ENCODE peak calls at places on chromosome X, in seven cellular contexts. Y is GM12878, J is WTC11, N is K562, X is H1, O is HCT116, G is HepG2. A is an unnamed sample.

GRCh38 chrX:650801-651200 is 20.2 kb downstream of the SHOX start:
- DNase-seq in Y (no peak), J (no peak), N (no peak), X (peak; percentile 10), O (no peak), G (no peak), A (no peak)

GRCh38 chrX:57821703-57822375 is 88.4 kb downstream of the ZXDA start:
- DNase-seq in Y (peak; percentile 13), J (no peak), N (peak; percentile 25), X (no peak), O (peak; percentile 48), G (peak; percentile 43), A (peak; percentile 34)

GRCh38 chrX:120761810-120762209 is 113.9 kb downstream of the CT47B1 start:
- DNase-seq in Y (no peak), J (no peak), N (no peak), X (no peak), O (no peak), G (peak; percentile 7), A (no peak)

GRCh38 chrX:150610038-150610437 is 41.6 kb downstream of the MTM1 start:
- DNase-seq in Y (no peak), J (no peak), N (no peak), X (no peak), O (no peak), G (no peak), A (no peak)

GRCh38 chrX:110210417-110211139 is 107.3 kb downstream of the AMMECR1 start:
- DNase-seq in Y (no peak), J (no peak), N (peak; percentile 11), X (no peak), O (peak; percentile 40), G (peak; percentile 10), A (no peak)

GRCh38 chrX:31909850-31910547 is 838.2 kb upstream of the FTHL17 start:
- DNase-seq in Y (no peak), J (no peak), N (no peak), X (no peak), O (no peak), G (no peak), A (no peak)

GRCh38 chrX:153321381-153322105 is at the start of gene PNMA6F:
- DNase-seq in Y (no peak), J (no peak), N (no peak), X (no peak), O (no peak), G (no peak), A (no peak)

GRCh38 chrX:47264507-47265173 is 31.8 kb downstream of the USP11 start:
- DNase-seq in Y (no peak), J (no peak), N (peak; percentile 25), X (no peak), O (no peak), G (peak; percentile 38), A (no peak)

GRCh38 chrX:41543022-41543421 is 95.9 kb downstream of the NYX start:
- DNase-seq in Y (no peak), J (no peak), N (no peak), X (no peak), O (no peak), G (no peak), A (no peak)

GRCh38 chrX:103453655-103454054 is 65.6 kb downstream of the RAB40A start:
- DNase-seq in Y (no peak), J (no peak), N (no peak), X (no peak), O (no peak), G (no peak), A (no peak)

GRCh38 chrX:104112326-104112951 is at the start of gene ZCCHC18:
- DNase-seq in Y (no peak), J (peak; percentile 72), N (peak; percentile 34), X (peak; percentile 68), O (no peak), G (peak; percentile 3), A (peak; percentile 84)

GRCh38 chrX:8103655-8104054 is 67.4 kb downstream of the VCX2 start:
- DNase-seq in Y (no peak), J (no peak), N (no peak), X (no peak), O (no peak), G (no peak), A (no peak)

GRCh38 chrX:141787655-141788054 is 50.5 kb upstream of the MAGEC3 start:
- DNase-seq in Y (no peak), J (no peak), N (no peak), X (no peak), O (no peak), G (no peak), A (no peak)

GRCh38 chrX:21412029-21412428 is 37.8 kb downstream of the CNKSR2 start:
- DNase-seq in Y (no peak), J (no peak), N (no peak), X (no peak), O (no peak), G (no peak), A (no peak)

GRCh38 chrX:10579753-10580060 is 40.7 kb downstream of the MID1 start:
- DNase-seq in Y (no peak), J (no peak), N (no peak), X (no peak), O (peak; percentile 70), G (no peak), A (no peak)

GRCh38 chrX:118773782-118774181 is 46.4 kb downstream of the IL13RA1 start:
- DNase-seq in Y (no peak), J (no peak), N (no peak), X (no peak), O (no peak), G (no peak), A (no peak)

GRCh38 chrX:118717703-118718391 is 9.6 kb upstream of the IL13RA1 start:
- DNase-seq in Y (no peak), J (no peak), N (no peak), X (no peak), O (no peak), G (no peak), A (no peak)

GRCh38 chrX:134603806-134604700 is 54.2 kb downstream of the PLAC1 start:
- DNase-seq in Y (no peak), J (no peak), N (no peak), X (no peak), O (peak; percentile 71), G (no peak), A (no peak)

GRCh38 chrX:52082578-52082977 is 13.6 kb upstream of the MAGED4B start:
- DNase-seq in Y (no peak), J (no peak), N (no peak), X (no peak), O (no peak), G (no peak), A (no peak)

GRCh38 chrX:109934434-109934833 is 68.5 kb upstream of the TMEM164 start:
- DNase-seq in Y (no peak), J (no peak), N (no peak), X (no peak), O (no peak), G (no peak), A (no peak)

GRCh38 chrX:72002886-72003285 is 92.2 kb downstream of the NHSL2 start:
- DNase-seq in Y (no peak), J (no peak), N (no peak), X (no peak), O (no peak), G (no peak), A (no peak)

GRCh38 chrX:63566856-63567255 is 215.7 kb upstream of the SPIN4 start:
- DNase-seq in Y (no peak), J (no peak), N (no peak), X (no peak), O (no peak), G (no peak), A (no peak)

GRCh38 chrX:63560601-63561218 is 209.6 kb upstream of the SPIN4 start:
- DNase-seq in Y (peak; percentile 27), J (peak; percentile 62), N (peak; percentile 46), X (peak; percentile 55), O (peak; percentile 59), G (peak; percentile 81), A (peak; percentile 72)

DNA sequence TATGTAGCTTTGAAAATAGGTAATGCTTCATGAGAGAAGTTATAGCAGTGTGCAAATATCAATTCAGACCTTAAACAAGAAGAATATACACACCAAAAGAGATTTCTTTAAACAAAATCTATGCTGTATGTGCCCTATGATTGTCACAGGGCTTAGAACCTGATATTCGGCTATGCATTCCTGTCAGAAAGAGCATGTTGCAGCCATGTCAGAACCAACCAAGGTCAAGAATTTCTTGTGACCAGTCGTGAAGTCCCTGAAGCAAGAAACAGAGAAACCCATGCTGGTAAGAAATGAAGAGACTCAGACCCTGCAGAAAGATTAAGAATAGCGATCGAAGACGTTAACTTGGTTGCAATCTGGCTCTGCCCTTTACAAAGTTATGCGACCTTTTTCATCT is 210.3 kb upstream of the SPIN4 start:
- DNase-seq in Y (no peak), J (no peak), N (peak; percentile 2), X (no peak), O (no peak), G (no peak), A (no peak)
- TF ChIP-seq SP1 in Y (no peak), J (no peak), N (no peak), X (no peak), O (no peak), G (no peak), A (no peak)

GRCh38 chrX:19127649-19128168 is 5.4 kb upstream of the ADGRG2 start:
- DNase-seq in Y (no peak), J (no peak), N (no peak), X (no peak), O (no peak), G (no peak), A (no peak)
- TF ChIP-seq SP1 in Y (no peak), J (no peak), N (no peak), X (no peak), O (no peak), G (no peak), A (no peak)

GRCh38 chrX:139078761-139079160 is 367.2 kb upstream of the FGF13 start:
- DNase-seq in Y (no peak), J (no peak), N (no peak), X (no peak), O (no peak), G (no peak), A (no peak)
- TF ChIP-seq SP1 in Y (no peak), J (no peak), N (no peak), X (no peak), O (no peak), G (no peak), A (no peak)

GRCh38 chrX:40420899-40421729 is 159.7 kb upstream of the ATP6AP2 start:
- DNase-seq in Y (peak; percentile 63), J (no peak), N (no peak), X (no peak), O (no peak), G (peak; percentile 13), A (no peak)

GRCh38 chrX:40422021-40422420 is 158.7 kb upstream of the ATP6AP2 start:
- DNase-seq in Y (no peak), J (no peak), N (no peak), X (no peak), O (no peak), G (no peak), A (no peak)

GRCh38 chrX:40424259-40424658 is 156.5 kb upstream of the ATP6AP2 start:
- DNase-seq in Y (no peak), J (no peak), N (no peak), X (no peak), O (no peak), G (no peak), A (no peak)

GRCh38 chrX:40418413-40419195 is 162.2 kb upstream of the ATP6AP2 start:
- DNase-seq in Y (no peak), J (no peak), N (no peak), X (no peak), O (no peak), G (no peak), A (no peak)

DNA sequence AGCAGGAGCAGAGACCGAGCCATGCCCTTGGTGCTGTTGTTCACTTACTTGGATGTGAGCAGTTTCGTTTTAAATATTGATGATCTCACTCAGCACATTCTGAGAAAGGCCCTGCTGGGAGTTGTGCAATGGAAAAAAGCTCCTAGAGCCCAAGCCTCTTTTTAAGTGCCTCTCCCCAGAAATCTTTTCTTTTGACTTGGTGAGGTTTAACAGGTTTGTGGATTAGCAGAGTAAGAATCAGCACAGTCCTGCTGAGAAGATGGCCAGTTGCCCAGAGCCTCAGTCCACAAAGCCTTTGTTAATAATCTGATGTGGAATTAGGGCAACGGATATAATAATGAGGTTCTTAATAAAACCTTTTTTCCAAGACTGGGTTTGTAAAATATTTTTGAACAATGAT is 157.5 kb upstream of the ATP6AP2 start:
- DNase-seq in Y (no peak), J (no peak), N (no peak), X (no peak), O (peak; percentile 3), G (no peak), A (no peak)
- TF ChIP-seq SP1 in Y (no peak), J (no peak), N (no peak), X (no peak), O (peak; percentile 19), G (no peak), A (no peak)

A was measured in HEK293T.